ENCODE peak calls at places on chromosomes 11 and 22, in eight cellular contexts. E is IMR-90, N is GF-D8, B is dermis blood vessel endothelial cell, W is hypothalamus, A is fibroblast of the conjunctiva, Z is BJ, D is Daoy. X is an unnamed sample.

GRCh38 chr11:20873054-20873453 is 203.7 kb downstream of the NELL1 start:
- DNase-seq in Z (no peak), B (no peak), E (no peak), A (no peak), D (no peak), W (no peak), N (peak; percentile 0), X (no peak)

GRCh38 chr11:110059706-110060430 is 33.3 kb upstream of the ZC3H12C start:
- DNase-seq in N (no peak), B (no peak), D (no peak), Z (no peak), W (no peak), E (peak; percentile 58), A (no peak), X (no peak)

GRCh38 chr22:32067613-32068012 is 24.6 kb downstream of the SLC5A1 start:
- DNase-seq in B (no peak), Z (no peak), E (no peak), W (no peak), A (no peak), N (no peak), D (no peak), X (no peak)

GRCh38 chr11:69654660-69655478 is 13.9 kb downstream of the CCND1 start:
- DNase-seq in W (no peak), N (no peak), A (no peak), B (peak; percentile 36), E (peak; percentile 52), Z (no peak), D (peak; percentile 49), X (no peak)

GRCh38 chr11:11415786-11416390 is 62.8 kb upstream of the CSNK2A3 start:
- DNase-seq in B (no peak), D (no peak), W (no peak), E (no peak), A (no peak), Z (no peak), N (no peak), X (no peak)

GRCh38 chr22:21866821-21867527 is 471 bp downstream of the MAPK1 start:
- DNase-seq in W (no peak), A (no peak), E (no peak), B (peak; percentile 39), N (no peak), D (peak; percentile 19), Z (no peak), X (no peak)

GRCh38 chr11:74532496-74533246 is 39.1 kb upstream of the LIPT2 start:
- DNase-seq in W (no peak), E (no peak), B (peak; percentile 47), D (no peak), A (no peak), Z (no peak), N (no peak), X (no peak)

GRCh38 chr11:119144825-119145476 is 3.9 kb upstream of the ABCG4 start:
- DNase-seq in B (peak; percentile 82), Z (peak; percentile 16), A (peak; percentile 51), W (no peak), E (peak; percentile 68), D (peak; percentile 67), N (peak; percentile 63), X (peak; percentile 36)

GRCh38 chr22:46175631-46176030 is 25.3 kb downstream of the PPARA start:
- DNase-seq in A (no peak), N (no peak), Z (peak; percentile 65), B (no peak), W (no peak), E (peak; percentile 86), D (no peak), X (no peak)

GRCh38 chr11:6321356-6321755 is 1.1 kb upstream of the CAVIN3 start:
- DNase-seq in Z (no peak), W (no peak), N (no peak), E (no peak), A (no peak), D (peak; percentile 34), B (no peak), X (no peak)

GRCh38 chr11:134033696-134034491 is 35.0 kb upstream of the JAM3 start:
- DNase-seq in B (peak; percentile 79), A (peak; percentile 71), N (peak; percentile 76), E (peak; percentile 85), W (peak; percentile 78), D (peak; percentile 90), Z (peak; percentile 39), X (peak; percentile 31)

GRCh38 chr11:32343325-32344008 is 91.9 kb downstream of the WT1 start:
- DNase-seq in E (no peak), Z (no peak), A (no peak), B (no peak), N (no peak), D (no peak), W (no peak), X (no peak)

GRCh38 chr11:1400168-1401000 is 10.7 kb downstream of the BRSK2 start:
- DNase-seq in D (no peak), W (no peak), Z (no peak), A (no peak), B (no peak), N (no peak), E (no peak), X (no peak)

GRCh38 chr11:2092956-2093412 is 46.2 kb downstream of the IGF2 start:
- DNase-seq in N (no peak), B (no peak), E (peak; percentile 10), Z (no peak), A (peak; percentile 10), D (peak; percentile 96), W (peak; percentile 33), X (no peak)

GRCh38 chr11:130441726-130442125 is 6.7 kb upstream of the ADAMTS15 start:
- DNase-seq in D (no peak), B (no peak), W (no peak), Z (no peak), N (no peak), E (peak; percentile 28), A (no peak), X (no peak)

GRCh38 chr11:8624698-8625097 is 30.7 kb upstream of the STK33 start:
- DNase-seq in N (no peak), D (no peak), E (no peak), W (no peak), B (no peak), Z (no peak), A (no peak), X (no peak)

GRCh38 chr11:66467756-66468155 is 1.1 kb downstream of the PELI3 start:
- DNase-seq in B (no peak), N (peak; percentile 60), E (no peak), W (peak; percentile 21), A (peak; percentile 14), D (peak; percentile 54), Z (no peak), X (no peak)

GRCh38 chr11:61560751-61561150 is 20.1 kb downstream of the SYT7 start:
- DNase-seq in D (no peak), Z (no peak), W (no peak), A (no peak), N (no peak), B (no peak), E (no peak), X (no peak)

GRCh38 chr22:19143967-19144400 is 467 bp downstream of the ESS2 start:
- DNase-seq in N (no peak), W (no peak), E (peak; percentile 18), B (peak; percentile 28), D (peak; percentile 23), Z (no peak), A (no peak), X (no peak)

GRCh38 chr11:109970516-109971183 is 122.5 kb upstream of the ZC3H12C start:
- DNase-seq in D (no peak), W (no peak), B (no peak), E (no peak), A (no peak), Z (no peak), N (peak; percentile 69), X (no peak)

GRCh38 chr11:92342886-92343285 is 118.3 kb downstream of the FAT3 start:
- DNase-seq in Z (no peak), E (no peak), W (no peak), B (no peak), N (no peak), A (no peak), D (no peak), X (no peak)

GRCh38 chr22:29947410-29948387 is 64.7 kb downstream of the MTMR3 start:
- DNase-seq in A (peak; percentile 5), Z (no peak), N (no peak), E (peak; percentile 47), D (no peak), W (no peak), B (peak; percentile 10), X (no peak)

GRCh38 chr11:43708776-43709175 is 28.2 kb downstream of the HSD17B12 start:
- DNase-seq in Z (no peak), A (no peak), B (peak; percentile 35), D (no peak), W (no peak), N (no peak), E (no peak), X (no peak)

GRCh38 chr22:24156915-24157782 is 24.1 kb upstream of the SUSD2 start:
- DNase-seq in N (peak; percentile 89), E (peak; percentile 64), Z (no peak), W (peak; percentile 69), D (peak; percentile 87), B (peak; percentile 86), A (peak; percentile 51), X (peak; percentile 31)

GRCh38 chr11:68006606-68007166 is 2.8 kb upstream of the UNC93B1 start:
- DNase-seq in N (no peak), D (no peak), W (no peak), E (no peak), A (no peak), Z (no peak), B (no peak), X (no peak)

GRCh38 chr11:10654211-10655150 is 39.1 kb downstream of the IRAG1 start:
- DNase-seq in E (peak; percentile 67), B (peak; percentile 89), N (peak; percentile 11), Z (no peak), D (peak; percentile 61), A (peak; percentile 72), W (no peak), X (no peak)

GRCh38 chr11:2267871-2268825 is 2.2 kb downstream of the ASCL2 start:
- DNase-seq in A (no peak), E (no peak), D (no peak), Z (no peak), N (no peak), B (no peak), W (no peak), X (no peak)

GRCh38 chr22:46303347-46303965 is 6.8 kb downstream of the GTSE1 start:
- DNase-seq in N (no peak), Z (no peak), B (peak; percentile 37), A (no peak), W (no peak), D (no peak), E (peak; percentile 65), X (no peak)

GRCh38 chr22:27726726-27727449 is 74.7 kb downstream of the MN1 start:
- DNase-seq in Z (peak; percentile 90), E (peak; percentile 34), N (no peak), D (peak; percentile 95), B (peak; percentile 73), W (no peak), A (peak; percentile 82), X (no peak)

GRCh38 chr11:8230921-8231847 is 32.5 kb downstream of the LMO1 start:
- DNase-seq in N (no peak), A (no peak), W (no peak), Z (no peak), D (no peak), E (no peak), B (no peak), X (no peak)

GRCh38 chr22:24474221-24474620 is 20.9 kb upstream of the UPB1 start:
- DNase-seq in W (no peak), D (peak; percentile 79), Z (peak; percentile 78), A (no peak), B (peak; percentile 71), E (peak; percentile 92), N (no peak), X (peak; percentile 67)

GRCh38 chr22:25076281-25076680 is 123.4 kb upstream of the CRYBB3 start:
- DNase-seq in A (no peak), E (no peak), Z (no peak), W (no peak), B (no peak), N (no peak), D (no peak), X (no peak)